ENCODE peak calls at places on chromosomes 12 and 14, in ten cellular contexts. Q is stimulated activated CD8-positive, alpha-beta memory T cell treated with anti-CD3 and anti-CD28 coated beads, Interleukin-7, amount 100 ng/mL, for 48 hours; L is activated CD4-positive, CD25-positive, alpha-beta regulatory T cell; G is left colon; S is pons; I is CD4-positive, CD25-positive, alpha-beta regulatory T cell; E is iris pigment epithelial cell; H is stimulated activated CD4-positive, alpha-beta T cell treated with anti-CD3 and anti-CD28 coated beads, Interleukin-12 subunit alpha, Interleukin-12 subunit beta, amount 100 ng/mL, for 4 hours; B is SJSA1; M is coronary artery. F is an unnamed sample.
A peak's percentile ranks its signal among the peaks of the same experiment; 100 is the strongest.

GRCh38 chr12:130076126-130076525 is 86.1 kb upstream of the FZD10 start:
- DNase-seq in E (no peak), I (no peak), L (no peak), H (no peak), Q (no peak), G (no peak), B (no peak), M (no peak), S (no peak), F (no peak)

GRCh38 chr12:114904254-114905003 is 220.5 kb upstream of the TBX3 start:
- DNase-seq in G (no peak), B (no peak), H (no peak), L (no peak), Q (no peak), E (peak; percentile 63), I (no peak), M (no peak), S (no peak), F (no peak)

GRCh38 chr14:29243355-29243754 is 476.8 kb downstream of the FOXG1 start:
- DNase-seq in I (no peak), L (no peak), Q (no peak), M (no peak), G (no peak), E (peak; percentile 72), S (no peak), B (no peak), H (no peak), F (no peak)

GRCh38 chr14:96267336-96267735 is 11.3 kb downstream of the BDKRB1 start:
- DNase-seq in G (no peak), E (peak; percentile 82), B (peak; percentile 88), I (no peak), S (no peak), Q (no peak), H (no peak), M (no peak), L (no peak), F (no peak)

GRCh38 chr14:76742961-76743360 is 18.3 kb upstream of the VASH1 start:
- DNase-seq in S (peak; percentile 59), Q (no peak), I (no peak), L (no peak), M (no peak), B (no peak), G (no peak), H (no peak), E (no peak), F (no peak)

GRCh38 chr12:46698003-46698402 is 127.8 kb downstream of the SLC38A4 start:
- DNase-seq in S (no peak), I (no peak), E (no peak), Q (no peak), G (no peak), H (no peak), L (no peak), B (no peak), M (no peak), F (no peak)

GRCh38 chr14:20609215-20610001 is 18.2 kb upstream of the RNASE12 start:
- DNase-seq in Q (no peak), E (peak; percentile 77), M (no peak), L (peak; percentile 29), G (peak; percentile 66), I (peak; percentile 49), B (peak; percentile 66), S (peak; percentile 96), H (peak; percentile 38), F (peak; percentile 86)

GRCh38 chr12:95198914-95199313 is 18.4 kb downstream of the FGD6 start:
- DNase-seq in H (no peak), L (no peak), E (no peak), Q (no peak), B (no peak), S (no peak), G (no peak), M (no peak), I (no peak), F (no peak)

GRCh38 chr12:27429606-27430005 is 16.9 kb upstream of the SMCO2 start:
- DNase-seq in E (peak; percentile 21), S (no peak), B (no peak), Q (no peak), G (no peak), I (no peak), H (no peak), L (no peak), M (no peak), F (no peak)

GRCh38 chr14:52400846-52401245 is 86.7 kb downstream of the PTGER2 start:
- DNase-seq in G (no peak), M (no peak), L (no peak), Q (no peak), E (no peak), B (no peak), I (no peak), H (no peak), S (no peak), F (no peak)

GRCh38 chr12:104670439-104671406 is 214.0 kb downstream of the CHST11 start:
- DNase-seq in M (no peak), E (no peak), G (no peak), H (no peak), S (no peak), Q (no peak), B (no peak), L (no peak), I (no peak), F (no peak)

GRCh38 chr12:122111070-122111750 is 32.7 kb downstream of the MLXIP start:
- DNase-seq in M (no peak), L (no peak), I (no peak), G (no peak), E (no peak), S (no peak), H (no peak), B (no peak), Q (no peak), F (no peak)

GRCh38 chr12:27696864-27697564 is 767 bp downstream of the REP15 start:
- DNase-seq in M (no peak), G (no peak), Q (no peak), E (no peak), B (no peak), S (no peak), I (no peak), L (no peak), H (no peak), F (no peak)

GRCh38 chr12:87866602-87867292 is 162.5 kb downstream of the C12orf50 start:
- DNase-seq in H (no peak), B (no peak), M (no peak), G (no peak), S (no peak), I (no peak), Q (no peak), E (peak; percentile 34), L (no peak), F (no peak)

GRCh38 chr14:68815288-68816182 is 22.7 kb upstream of the ZFP36L1 start:
- DNase-seq in L (no peak), B (no peak), M (no peak), E (no peak), G (no peak), S (peak; percentile 9), Q (no peak), H (no peak), I (no peak), F (no peak)

GRCh38 chr14:104342435-104343293 is 204.3 kb downstream of the KIF26A start:
- DNase-seq in H (no peak), I (no peak), B (peak; percentile 31), Q (no peak), S (no peak), M (peak; percentile 54), G (no peak), E (no peak), L (no peak), F (no peak)

GRCh38 chr14:77424862-77425261 is 1.5 kb upstream of the NOXRED1 start:
- DNase-seq in S (no peak), B (no peak), E (no peak), G (no peak), L (no peak), M (no peak), H (no peak), Q (no peak), I (no peak), F (no peak)

GRCh38 chr14:72666610-72667009 is 227.3 kb downstream of the DPF3 start:
- DNase-seq in S (no peak), M (no peak), G (no peak), Q (no peak), L (no peak), H (no peak), B (no peak), I (no peak), E (peak; percentile 84), F (no peak)

GRCh38 chr14:59275668-59276067 is 87.2 kb downstream of the DAAM1 start:
- DNase-seq in Q (no peak), G (no peak), S (no peak), H (no peak), I (no peak), B (no peak), E (peak; percentile 94), M (no peak), L (no peak), F (no peak)

GRCh38 chr12:13171921-13172859 is 24.3 kb upstream of the EMP1 start:
- DNase-seq in G (no peak), Q (no peak), E (peak; percentile 55), S (no peak), L (no peak), B (peak; percentile 59), H (no peak), I (no peak), M (no peak), F (no peak)

GRCh38 chr14:100542619-100543205 is 44.5 kb downstream of the BEGAIN start:
- DNase-seq in Q (no peak), E (no peak), H (no peak), I (no peak), G (peak; percentile 2), M (no peak), L (no peak), B (no peak), S (no peak), F (no peak)

GRCh38 chr12:116015525-116015924 is 262.0 kb downstream of the MED13L start:
- DNase-seq in B (no peak), Q (no peak), G (no peak), H (no peak), L (no peak), S (peak; percentile 74), I (no peak), E (peak; percentile 72), M (no peak), F (peak; percentile 58)

GRCh38 chr12:65300679-65301349 is 22.3 kb downstream of the MSRB3 start:
- DNase-seq in I (no peak), G (no peak), S (no peak), H (no peak), B (no peak), L (no peak), M (no peak), Q (no peak), E (peak; percentile 52), F (no peak)

GRCh38 chr12:121110211-121110940 is 22.3 kb upstream of the P2RX7 start:
- DNase-seq in G (peak; percentile 76), S (peak; percentile 88), I (peak; percentile 49), B (no peak), M (no peak), H (peak; percentile 54), Q (peak; percentile 39), L (peak; percentile 40), E (peak; percentile 57), F (peak; percentile 73)

GRCh38 chr14:68544150-68544892 is 248.5 kb downstream of the ZFP36L1 start:
- DNase-seq in Q (no peak), G (no peak), H (no peak), S (peak; percentile 52), L (no peak), M (peak; percentile 88), B (no peak), I (no peak), E (peak; percentile 99), F (peak; percentile 53)

GRCh38 chr14:90828642-90829487 is 12.6 kb upstream of the TTC7B start:
- DNase-seq in B (no peak), E (no peak), H (no peak), I (no peak), G (peak; percentile 20), Q (no peak), L (no peak), M (no peak), S (peak; percentile 68), F (peak; percentile 48)

GRCh38 chr12:110776410-110776809 is 33.7 kb upstream of the PPP1CC start:
- DNase-seq in B (no peak), H (peak; percentile 50), M (no peak), S (no peak), I (no peak), Q (peak; percentile 74), G (no peak), L (no peak), E (no peak), F (no peak)

GRCh38 chr14:55285048-55285652 is 13.9 kb downstream of the FBXO34 start:
- DNase-seq in I (no peak), E (no peak), S (no peak), L (no peak), Q (no peak), B (no peak), M (no peak), H (no peak), G (no peak), F (no peak)

F was measured in globus pallidus.